ENCODE peak calls at places on chromosomes 5 and 9, in six cellular contexts. One of them, this sample, is unnamed.
A peak's percentile ranks its signal among the peaks of the same experiment; 100 is the strongest.

GRCh38 chr5:169458269-169458668 is 125.3 kb upstream of the SPDL1 start:
- DNase-seq in A549: no peak
- DNase-seq in cardiac fibroblast: no peak
- DNase-seq in neural progenitor cell: peak; percentile 45
- DNase-seq in PC-9: no peak
- DNase-seq in lower lobe of right lung: no peak
- DNase-seq in this sample: no peak

GRCh38 chr5:13378073-13378472 is 566.4 kb downstream of the DNAH5 start:
- DNase-seq in cardiac fibroblast: no peak
- DNase-seq in neural progenitor cell: no peak
- DNase-seq in PC-9: peak; percentile 74
- DNase-seq in A549: no peak
- DNase-seq in lower lobe of right lung: no peak
- DNase-seq in this sample: peak; percentile 49

GRCh38 chr9:120284796-120285195 is 295.2 kb downstream of the CDK5RAP2 start:
- DNase-seq in lower lobe of right lung: no peak
- DNase-seq in PC-9: no peak
- DNase-seq in cardiac fibroblast: no peak
- DNase-seq in A549: no peak
- DNase-seq in neural progenitor cell: no peak
- DNase-seq in this sample: no peak

GRCh38 chr5:139708877-139709586 is 60.9 kb downstream of the CXXC5 start:
- DNase-seq in cardiac fibroblast: peak; percentile 69
- DNase-seq in PC-9: no peak
- DNase-seq in neural progenitor cell: peak; percentile 84
- DNase-seq in lower lobe of right lung: peak; percentile 68
- DNase-seq in A549: peak; percentile 54
- DNase-seq in this sample: peak; percentile 54

GRCh38 chr9:114124138-114124537 is 25.0 kb upstream of the KIF12 start:
- DNase-seq in neural progenitor cell: no peak
- DNase-seq in lower lobe of right lung: no peak
- DNase-seq in PC-9: no peak
- DNase-seq in cardiac fibroblast: no peak
- DNase-seq in A549: no peak
- DNase-seq in this sample: no peak

GRCh38 chr5:17713301-17713700 is 79.0 kb downstream of the TAF11L14 start:
- DNase-seq in lower lobe of right lung: no peak
- DNase-seq in PC-9: no peak
- DNase-seq in cardiac fibroblast: no peak
- DNase-seq in neural progenitor cell: no peak
- DNase-seq in A549: peak; percentile 64
- DNase-seq in this sample: no peak

GRCh38 chr5:38060354-38060753 is 198.0 kb upstream of the EGFLAM start:
- DNase-seq in neural progenitor cell: no peak
- DNase-seq in PC-9: no peak
- DNase-seq in cardiac fibroblast: peak; percentile 37
- DNase-seq in A549: no peak
- DNase-seq in lower lobe of right lung: no peak
- DNase-seq in this sample: peak; percentile 35

GRCh38 chr5:124654418-124654817 is 92.0 kb downstream of the ZNF608 start:
- DNase-seq in neural progenitor cell: no peak
- DNase-seq in PC-9: no peak
- DNase-seq in A549: no peak
- DNase-seq in cardiac fibroblast: no peak
- DNase-seq in lower lobe of right lung: no peak
- DNase-seq in this sample: no peak

DNA sequence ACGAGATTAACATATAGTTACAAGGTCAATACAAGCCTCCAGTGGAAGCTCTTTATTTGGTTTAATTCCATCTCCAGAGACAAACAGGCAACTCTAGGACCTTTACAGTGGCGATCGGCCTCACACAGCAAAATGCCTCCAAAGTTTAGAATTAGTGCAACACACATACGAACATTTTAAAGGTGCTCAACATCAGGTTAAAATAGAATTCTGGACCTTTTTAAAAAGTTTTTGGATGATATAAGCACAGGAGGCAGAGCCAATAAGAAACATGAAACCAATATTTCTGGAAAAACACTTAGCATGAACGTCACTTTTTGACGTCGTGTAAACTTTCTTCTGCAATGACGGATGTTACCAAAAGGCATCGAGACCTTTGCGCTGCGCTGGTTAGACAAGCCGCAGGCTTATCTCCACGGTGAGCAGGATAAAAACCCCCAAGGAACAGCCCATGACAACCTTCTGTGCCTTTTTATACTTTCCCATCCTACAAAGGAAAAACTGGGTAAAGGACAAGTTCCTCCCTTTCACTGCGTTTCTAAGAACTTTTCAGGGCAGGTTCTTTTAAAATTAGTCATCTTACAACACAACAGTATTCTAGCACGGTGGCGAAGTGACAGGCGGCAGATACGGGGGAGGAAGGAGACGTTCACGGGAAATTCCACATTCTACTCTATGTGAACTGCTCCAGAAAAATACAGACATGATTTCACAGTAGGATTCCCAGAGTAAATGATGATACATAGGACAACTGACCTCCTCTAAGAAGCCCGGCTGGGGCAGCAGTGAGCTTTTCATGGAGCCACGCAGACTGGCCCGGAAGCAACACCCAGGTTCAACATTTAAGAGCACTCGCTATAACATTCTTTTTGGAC is 52.2 kb downstream of the USP20 start:
- DNase-seq in lower lobe of right lung: no peak
- DNase-seq in cardiac fibroblast: peak; percentile 75
- DNase-seq in neural progenitor cell: no peak
- DNase-seq in PC-9: no peak
- DNase-seq in A549: no peak
- DNase-seq in this sample: peak; percentile 67
- TF ChIP-seq CTCF in lower lobe of right lung: no peak
- TF ChIP-seq CTCF in cardiac fibroblast: peak; percentile 58
- TF ChIP-seq CTCF in neural progenitor cell: no peak
- TF ChIP-seq CTCF in PC-9: no peak
- TF ChIP-seq CTCF in A549: no peak
- TF ChIP-seq CTCF in this sample: peak; percentile 43

DNA sequence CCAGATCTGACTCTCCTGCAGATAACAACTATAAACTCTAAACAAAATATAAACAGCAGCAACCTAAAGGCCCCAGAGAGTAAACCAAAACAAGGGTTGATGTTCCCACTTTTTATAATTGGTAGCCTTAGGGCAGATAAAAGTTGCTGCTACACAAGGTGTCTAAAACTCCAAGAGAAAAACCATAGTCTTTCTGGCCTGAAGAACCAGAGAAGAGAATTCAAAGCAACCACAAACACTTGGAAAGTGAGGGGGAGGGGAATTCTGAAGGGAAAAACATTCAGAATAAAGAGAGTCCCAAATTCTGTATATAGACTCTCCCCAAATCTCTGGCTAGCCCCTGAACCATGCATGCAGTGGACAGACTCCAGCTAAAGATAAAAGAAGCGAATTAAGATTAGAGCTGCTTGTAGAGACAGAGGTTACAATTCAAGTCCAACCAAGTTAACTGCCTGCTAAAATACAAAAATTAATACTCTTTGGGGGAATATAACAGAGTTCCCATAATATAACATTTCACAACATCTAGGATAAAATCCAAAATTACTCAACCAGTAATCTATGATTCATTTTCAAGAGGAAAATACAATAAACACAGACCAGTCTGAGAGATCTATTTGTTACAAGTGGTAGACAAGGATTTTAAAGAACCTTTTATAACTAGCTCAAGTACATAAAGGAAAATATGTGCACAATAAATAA is 37.5 kb upstream of the RGMB start:
- DNase-seq in A549: no peak
- DNase-seq in cardiac fibroblast: peak; percentile 67
- DNase-seq in neural progenitor cell: no peak
- DNase-seq in lower lobe of right lung: no peak
- DNase-seq in PC-9: no peak
- DNase-seq in this sample: peak; percentile 88
- H3K4me3 ChIP-seq in A549: no peak overlapping the region
- H3K4me3 ChIP-seq in cardiac fibroblast: no peak overlapping the region
- H3K4me3 ChIP-seq in neural progenitor cell: no peak overlapping the region
- H3K4me3 ChIP-seq in lower lobe of right lung: no peak overlapping the region
- H3K4me3 ChIP-seq in PC-9: no peak overlapping the region
- H3K4me3 ChIP-seq in this sample: no peak overlapping the region

GRCh38 chr5:147887026-147887627 is 8.6 kb downstream of the SCGB3A2 start:
- DNase-seq in lower lobe of right lung: no peak
- DNase-seq in PC-9: peak; percentile 40
- DNase-seq in cardiac fibroblast: peak; percentile 46
- DNase-seq in neural progenitor cell: peak; percentile 23
- DNase-seq in A549: peak; percentile 32
- DNase-seq in this sample: peak; percentile 76
- TF ChIP-seq CTCF in lower lobe of right lung: peak; percentile 55
- TF ChIP-seq CTCF in PC-9: peak; percentile 82
- TF ChIP-seq CTCF in cardiac fibroblast: peak; percentile 48
- TF ChIP-seq CTCF in neural progenitor cell: peak; percentile 69
- TF ChIP-seq CTCF in A549: peak; percentile 54
- TF ChIP-seq CTCF in this sample: peak; percentile 71

DNA sequence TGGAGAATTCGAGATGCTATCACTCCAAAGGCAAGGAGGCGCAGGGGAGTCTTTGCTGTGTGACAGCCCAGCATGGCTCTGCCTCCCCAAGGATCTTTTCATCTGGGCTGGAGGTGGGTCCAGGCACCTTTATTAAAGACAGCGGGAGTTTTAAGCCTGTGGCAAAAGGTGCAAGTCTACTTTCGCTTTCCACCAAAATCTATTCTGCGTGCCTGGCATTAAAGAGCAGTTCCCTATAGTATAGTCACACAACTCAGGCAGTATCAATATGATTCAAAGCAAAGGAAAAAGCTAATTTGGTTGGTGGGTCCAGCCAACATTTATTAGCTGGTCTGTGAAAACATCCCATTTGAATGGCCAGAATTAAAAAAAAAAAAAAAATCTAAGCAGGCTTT is 398.7 kb downstream of the EBF1 start:
- DNase-seq in PC-9: no peak
- DNase-seq in lower lobe of right lung: no peak
- DNase-seq in neural progenitor cell: peak; percentile 23
- DNase-seq in cardiac fibroblast: no peak
- DNase-seq in A549: no peak
- DNase-seq in this sample: no peak
- H3K4me3 ChIP-seq in PC-9: no peak overlapping the region
- H3K4me3 ChIP-seq in lower lobe of right lung: no peak overlapping the region
- H3K4me3 ChIP-seq in neural progenitor cell: no peak overlapping the region
- H3K4me3 ChIP-seq in cardiac fibroblast: no peak overlapping the region
- H3K4me3 ChIP-seq in A549: no peak overlapping the region
- H3K4me3 ChIP-seq in this sample: peak overlapping the region; percentile 11

This sample was measured in fibroblast of the aortic adventitia.